ENCODE peak calls at places on chromosome X, in six cellular contexts. One of them, this sample, is unnamed.

GRCh38 chrX:47619486-47620302 is at the start of gene SYN1:
- DNase-seq in stomach: peak
- DNase-seq in Caco-2: no peak
- DNase-seq in fibroblast of pulmonary artery: peak
- DNase-seq in NB4: peak
- DNase-seq in pancreas: peak
- DNase-seq in this sample: peak

GRCh38 chrX:17944833-17945497 is 83.9 kb upstream of the RAI2 start:
- DNase-seq in stomach: no peak
- DNase-seq in Caco-2: peak
- DNase-seq in fibroblast of pulmonary artery: no peak
- DNase-seq in NB4: peak
- DNase-seq in pancreas: no peak
- DNase-seq in this sample: no peak

GRCh38 chrX:115966920-115967319 is 203.6 kb upstream of the AGTR2 start:
- DNase-seq in stomach: no peak
- DNase-seq in Caco-2: no peak
- DNase-seq in fibroblast of pulmonary artery: no peak
- DNase-seq in NB4: no peak
- DNase-seq in pancreas: no peak
- DNase-seq in this sample: no peak

GRCh38 chrX:134677332-134677731 is 19.1 kb upstream of the PLAC1 start:
- DNase-seq in stomach: no peak
- DNase-seq in Caco-2: no peak
- DNase-seq in fibroblast of pulmonary artery: no peak
- DNase-seq in NB4: no peak
- DNase-seq in pancreas: no peak
- DNase-seq in this sample: no peak

GRCh38 chrX:97609938-97610337 is 726.2 kb downstream of the RPA4 start:
- DNase-seq in stomach: no peak
- DNase-seq in Caco-2: no peak
- DNase-seq in fibroblast of pulmonary artery: no peak
- DNase-seq in NB4: no peak
- DNase-seq in pancreas: no peak
- DNase-seq in this sample: no peak

GRCh38 chrX:11770320-11770719 is 12.3 kb downstream of the MSL3 start:
- DNase-seq in stomach: peak
- DNase-seq in Caco-2: peak
- DNase-seq in fibroblast of pulmonary artery: peak
- DNase-seq in NB4: peak
- DNase-seq in pancreas: peak
- DNase-seq in this sample: no peak

GRCh38 chrX:71625471-71625870 is 7.2 kb upstream of the CXCR3 start:
- DNase-seq in stomach: no peak
- DNase-seq in Caco-2: no peak
- DNase-seq in fibroblast of pulmonary artery: no peak
- DNase-seq in NB4: no peak
- DNase-seq in pancreas: no peak
- DNase-seq in this sample: no peak

GRCh38 chrX:7943600-7944245 is 16.5 kb upstream of the PNPLA4 start:
- DNase-seq in stomach: peak
- DNase-seq in Caco-2: no peak
- DNase-seq in fibroblast of pulmonary artery: no peak
- DNase-seq in NB4: no peak
- DNase-seq in pancreas: no peak
- DNase-seq in this sample: no peak

GRCh38 chrX:125826774-125827451 is 339.2 kb downstream of the DCAF12L2 start:
- DNase-seq in stomach: no peak
- DNase-seq in Caco-2: no peak
- DNase-seq in fibroblast of pulmonary artery: no peak
- DNase-seq in NB4: peak
- DNase-seq in pancreas: no peak
- DNase-seq in this sample: no peak

GRCh38 chrX:55907968-55908607 is 190.5 kb downstream of the RRAGB start:
- DNase-seq in stomach: peak
- DNase-seq in Caco-2: peak
- DNase-seq in fibroblast of pulmonary artery: peak
- DNase-seq in NB4: no peak
- DNase-seq in pancreas: peak
- DNase-seq in this sample: no peak

GRCh38 chrX:7586126-7586525 is 256.8 kb upstream of the VCX start:
- DNase-seq in stomach: no peak
- DNase-seq in Caco-2: peak
- DNase-seq in fibroblast of pulmonary artery: peak
- DNase-seq in NB4: peak
- DNase-seq in pancreas: no peak
- DNase-seq in this sample: no peak

GRCh38 chrX:129736491-129736890 is 2.3 kb upstream of the XPNPEP2 start:
- DNase-seq in stomach: no peak
- DNase-seq in Caco-2: no peak
- DNase-seq in fibroblast of pulmonary artery: no peak
- DNase-seq in NB4: no peak
- DNase-seq in pancreas: no peak
- DNase-seq in this sample: no peak

GRCh38 chrX:150032742-150033141 is 94.5 kb upstream of the EOLA2 start:
- DNase-seq in stomach: no peak
- DNase-seq in Caco-2: no peak
- DNase-seq in fibroblast of pulmonary artery: peak
- DNase-seq in NB4: no peak
- DNase-seq in pancreas: no peak
- DNase-seq in this sample: no peak

DNA sequence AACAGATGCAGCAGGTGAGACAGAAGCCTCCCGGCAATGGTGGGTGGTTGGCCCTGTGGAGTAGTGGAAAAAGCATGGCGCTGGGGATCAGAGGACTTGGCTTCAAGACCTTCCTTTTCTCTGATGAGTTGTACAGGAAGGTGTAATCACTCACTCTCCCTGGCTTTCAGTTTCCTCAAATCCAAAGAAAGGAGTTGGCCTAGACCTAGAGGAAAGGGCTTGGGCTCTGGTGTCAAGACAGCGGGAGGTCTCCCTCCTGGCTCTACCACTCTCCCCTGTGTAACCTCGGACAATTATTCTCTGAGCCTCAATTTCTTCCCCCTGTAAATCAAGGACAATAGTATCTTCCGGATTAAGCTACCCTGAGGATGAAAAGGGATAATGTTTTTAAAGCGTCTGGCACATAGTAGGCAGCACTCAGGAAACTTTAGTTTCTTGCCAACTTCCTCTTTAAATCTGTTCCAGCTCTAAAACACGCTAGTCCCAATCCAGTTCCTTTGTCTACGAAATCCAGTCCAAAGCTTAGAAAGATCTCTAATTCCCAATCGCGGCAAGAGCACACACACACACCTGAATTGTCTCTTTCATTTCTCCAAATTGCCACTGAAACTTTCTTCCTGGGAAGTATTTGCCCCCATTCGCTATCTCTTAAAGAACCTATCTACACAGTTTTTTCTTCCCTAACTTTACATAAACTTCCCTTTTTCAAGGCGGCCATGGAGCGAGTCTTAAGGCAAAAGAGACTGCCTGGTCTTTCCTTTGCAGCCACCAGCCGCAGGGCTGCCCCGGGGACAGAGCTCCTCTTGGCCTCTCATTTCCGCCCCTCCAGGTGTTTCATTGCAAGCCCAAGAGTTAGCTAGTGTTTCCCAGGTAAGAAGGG is 29.9 kb upstream of the GPC4 start:
- DNase-seq in stomach: no peak
- DNase-seq in Caco-2: peak
- DNase-seq in fibroblast of pulmonary artery: no peak
- DNase-seq in NB4: peak
- DNase-seq in pancreas: peak
- DNase-seq in this sample: no peak
- H3K4me3 ChIP-seq in stomach: peak
- H3K4me3 ChIP-seq in Caco-2: peak
- H3K4me3 ChIP-seq in fibroblast of pulmonary artery: no peak
- H3K4me3 ChIP-seq in NB4: no peak
- H3K4me3 ChIP-seq in pancreas: peak
- H3K4me3 ChIP-seq in this sample: peak

DNA sequence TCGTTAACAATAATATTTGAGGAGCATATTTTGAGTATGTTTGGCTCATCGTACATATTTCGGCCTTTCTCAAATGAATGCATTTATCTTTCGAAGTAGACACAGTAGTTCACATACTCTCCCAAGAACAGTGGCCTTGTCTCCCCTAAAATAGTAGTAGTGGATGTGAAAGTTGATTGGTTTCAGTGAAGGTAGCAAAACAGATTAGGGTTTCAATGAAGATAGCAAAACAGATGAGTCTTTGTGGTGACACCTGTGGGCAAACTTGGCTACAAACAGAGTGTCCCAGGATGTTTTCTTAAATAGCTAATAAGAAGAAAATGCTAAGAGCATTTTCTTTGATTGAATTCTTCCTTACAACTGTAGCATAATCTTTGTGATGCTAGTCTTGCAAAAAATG is 67.0 kb downstream of the USP9X start:
- DNase-seq in stomach: no peak
- DNase-seq in Caco-2: no peak
- DNase-seq in fibroblast of pulmonary artery: no peak
- DNase-seq in NB4: no peak
- DNase-seq in pancreas: no peak
- DNase-seq in this sample: no peak
- TF ChIP-seq CTCF in stomach: no peak
- TF ChIP-seq CTCF in Caco-2: no peak
- TF ChIP-seq CTCF in fibroblast of pulmonary artery: no peak
- TF ChIP-seq CTCF in NB4: no peak
- TF ChIP-seq CTCF in pancreas: no peak
- TF ChIP-seq CTCF in this sample: no peak

GRCh38 chrX:41314204-41314603 is 19.8 kb upstream of the DDX3X start:
- DNase-seq in stomach: no peak
- DNase-seq in Caco-2: no peak
- DNase-seq in fibroblast of pulmonary artery: no peak
- DNase-seq in NB4: no peak
- DNase-seq in pancreas: no peak
- DNase-seq in this sample: no peak

GRCh38 chrX:41317487-41318208 is 16.3 kb upstream of the DDX3X start:
- DNase-seq in stomach: no peak
- DNase-seq in Caco-2: no peak
- DNase-seq in fibroblast of pulmonary artery: peak
- DNase-seq in NB4: no peak
- DNase-seq in pancreas: no peak
- DNase-seq in this sample: no peak

GRCh38 chrX:41308884-41309655 is 24.9 kb upstream of the DDX3X start:
- DNase-seq in stomach: no peak
- DNase-seq in Caco-2: no peak
- DNase-seq in fibroblast of pulmonary artery: no peak
- DNase-seq in NB4: peak
- DNase-seq in pancreas: no peak
- DNase-seq in this sample: no peak

GRCh38 chrX:41313419-41313818 is 20.5 kb upstream of the DDX3X start:
- DNase-seq in stomach: no peak
- DNase-seq in Caco-2: no peak
- DNase-seq in fibroblast of pulmonary artery: peak
- DNase-seq in NB4: no peak
- DNase-seq in pancreas: no peak
- DNase-seq in this sample: no peak

GRCh38 chrX:41312786-41313185 is 21.2 kb upstream of the DDX3X start:
- DNase-seq in stomach: no peak
- DNase-seq in Caco-2: no peak
- DNase-seq in fibroblast of pulmonary artery: no peak
- DNase-seq in NB4: no peak
- DNase-seq in pancreas: no peak
- DNase-seq in this sample: no peak
- H3K4me3 ChIP-seq in stomach: no peak
- H3K4me3 ChIP-seq in Caco-2: no peak
- H3K4me3 ChIP-seq in fibroblast of pulmonary artery: no peak
- H3K4me3 ChIP-seq in NB4: no peak
- H3K4me3 ChIP-seq in pancreas: no peak
- H3K4me3 ChIP-seq in this sample: no peak

GRCh38 chrX:9312922-9313867 is 151.7 kb upstream of the TBL1X start:
- DNase-seq in stomach: peak
- DNase-seq in Caco-2: peak
- DNase-seq in fibroblast of pulmonary artery: no peak
- DNase-seq in NB4: peak
- DNase-seq in pancreas: peak
- DNase-seq in this sample: peak
- TF ChIP-seq CTCF in stomach: no peak
- TF ChIP-seq CTCF in Caco-2: peak
- TF ChIP-seq CTCF in fibroblast of pulmonary artery: peak
- TF ChIP-seq CTCF in NB4: peak
- TF ChIP-seq CTCF in pancreas: peak
- TF ChIP-seq CTCF in this sample: peak

DNA sequence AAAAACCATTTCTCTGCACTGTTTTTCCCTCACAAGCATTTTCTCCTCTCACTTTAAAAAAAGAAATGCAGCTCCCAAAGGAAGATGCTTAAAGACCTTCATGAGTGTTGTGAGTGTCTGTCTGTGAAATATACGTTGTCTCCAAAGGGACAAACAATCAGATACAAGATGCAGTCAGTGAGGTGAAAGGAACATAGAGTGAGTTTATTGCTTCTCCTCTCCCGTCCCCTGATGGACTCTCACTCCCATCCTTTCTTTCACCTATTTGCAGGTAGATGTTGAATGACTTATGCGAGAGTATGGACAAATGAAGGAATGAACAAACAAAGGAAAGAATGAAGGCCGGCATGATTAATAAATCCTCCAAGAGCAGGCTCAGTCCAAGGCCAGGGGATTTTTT is 561.2 kb upstream of the DIPK2B start:
- DNase-seq in stomach: no peak
- DNase-seq in Caco-2: no peak
- DNase-seq in fibroblast of pulmonary artery: no peak
- DNase-seq in NB4: no peak
- DNase-seq in pancreas: no peak
- DNase-seq in this sample: no peak
- H3K4me3 ChIP-seq in stomach: no peak
- H3K4me3 ChIP-seq in Caco-2: no peak
- H3K4me3 ChIP-seq in fibroblast of pulmonary artery: no peak
- H3K4me3 ChIP-seq in NB4: peak
- H3K4me3 ChIP-seq in pancreas: no peak
- H3K4me3 ChIP-seq in this sample: no peak

GRCh38 chrX:38985375-38985774 is 184.1 kb downstream of the MID1IP1 start:
- DNase-seq in stomach: no peak
- DNase-seq in Caco-2: no peak
- DNase-seq in fibroblast of pulmonary artery: peak
- DNase-seq in NB4: peak
- DNase-seq in pancreas: no peak
- DNase-seq in this sample: no peak
- TF ChIP-seq CTCF in stomach: no peak
- TF ChIP-seq CTCF in Caco-2: no peak
- TF ChIP-seq CTCF in fibroblast of pulmonary artery: peak
- TF ChIP-seq CTCF in NB4: no peak
- TF ChIP-seq CTCF in pancreas: no peak
- TF ChIP-seq CTCF in this sample: no peak

GRCh38 chrX:131747173-131747572 is 203.3 kb downstream of the OR13H1 start:
- DNase-seq in stomach: peak
- DNase-seq in Caco-2: no peak
- DNase-seq in fibroblast of pulmonary artery: no peak
- DNase-seq in NB4: no peak
- DNase-seq in pancreas: peak
- DNase-seq in this sample: no peak
- H3K4me3 ChIP-seq in stomach: peak
- H3K4me3 ChIP-seq in Caco-2: no peak
- H3K4me3 ChIP-seq in fibroblast of pulmonary artery: no peak
- H3K4me3 ChIP-seq in NB4: no peak
- H3K4me3 ChIP-seq in pancreas: peak
- H3K4me3 ChIP-seq in this sample: no peak

GRCh38 chrX:54042609-54043010 is 1.7 kb downstream of the PHF8 start:
- DNase-seq in stomach: no peak
- DNase-seq in Caco-2: peak
- DNase-seq in fibroblast of pulmonary artery: peak
- DNase-seq in NB4: peak
- DNase-seq in pancreas: peak
- DNase-seq in this sample: peak
- TF ChIP-seq CTCF in stomach: no peak
- TF ChIP-seq CTCF in Caco-2: peak
- TF ChIP-seq CTCF in fibroblast of pulmonary artery: peak
- TF ChIP-seq CTCF in NB4: no peak
- TF ChIP-seq CTCF in pancreas: no peak
- TF ChIP-seq CTCF in this sample: no peak

This sample was measured in suprapubic skin.